ENCODE peak calls at places on chromosomes 12 and 14, in seven cellular contexts. One of them, this sample, is unnamed.

GRCh38 chr12:20695232-20695631 is at the start of gene SLCO1C1:
- DNase-seq in activated T-helper 1 cell treated with anti-CD3 and anti-CD28 coated beads, Interleukin-12 subunit alpha, Interleukin-12 subunit beta, Interleukin-2, Interleukin-4 antibody, amounts not matched to agents 30 ng/mL and 10 ng/mL and 1 ng/mL, durations not matched to agents 14 hours and 24 hours and 36 hours: no peak
- DNase-seq in tibial nerve: no peak
- DNase-seq in D721Med: no peak
- DNase-seq in activated naive CD4-positive, alpha-beta T cell treated with Interleukin-2 at 50 U/mL for 16 hours: no peak
- DNase-seq in activated CD4-positive, alpha-beta T cell treated with anti-CD3 and anti-CD28 coated beads, Interleukin-2, amount 50 U/mL, for 1 hour: no peak
- DNase-seq in fibroblast of pulmonary artery: no peak
- DNase-seq in this sample: peak; percentile 70

GRCh38 chr12:10027311-10028099 is 3.0 kb upstream of the CLEC9A start:
- DNase-seq in fibroblast of pulmonary artery: peak; percentile 32
- DNase-seq in activated CD4-positive, alpha-beta T cell treated with anti-CD3 and anti-CD28 coated beads, Interleukin-2, amount 50 U/mL, for 1 hour: no peak
- DNase-seq in D721Med: no peak
- DNase-seq in activated naive CD4-positive, alpha-beta T cell treated with Interleukin-2 at 50 U/mL for 16 hours: no peak
- DNase-seq in tibial nerve: no peak
- DNase-seq in activated T-helper 1 cell treated with anti-CD3 and anti-CD28 coated beads, Interleukin-12 subunit alpha, Interleukin-12 subunit beta, Interleukin-2, Interleukin-4 antibody, amounts not matched to agents 30 ng/mL and 10 ng/mL and 1 ng/mL, durations not matched to agents 14 hours and 24 hours and 36 hours: no peak
- DNase-seq in this sample: no peak

GRCh38 chr12:2613674-2614073 is 181.1 kb upstream of the FKBP4 start:
- DNase-seq in activated naive CD4-positive, alpha-beta T cell treated with Interleukin-2 at 50 U/mL for 16 hours: peak; percentile 26
- DNase-seq in activated T-helper 1 cell treated with anti-CD3 and anti-CD28 coated beads, Interleukin-12 subunit alpha, Interleukin-12 subunit beta, Interleukin-2, Interleukin-4 antibody, amounts not matched to agents 30 ng/mL and 10 ng/mL and 1 ng/mL, durations not matched to agents 14 hours and 24 hours and 36 hours: no peak
- DNase-seq in activated CD4-positive, alpha-beta T cell treated with anti-CD3 and anti-CD28 coated beads, Interleukin-2, amount 50 U/mL, for 1 hour: no peak
- DNase-seq in D721Med: no peak
- DNase-seq in fibroblast of pulmonary artery: peak; percentile 91
- DNase-seq in tibial nerve: no peak
- DNase-seq in this sample: no peak

GRCh38 chr12:26878661-26879119 is 45.7 kb upstream of the ITPR2 start:
- DNase-seq in activated CD4-positive, alpha-beta T cell treated with anti-CD3 and anti-CD28 coated beads, Interleukin-2, amount 50 U/mL, for 1 hour: no peak
- DNase-seq in activated naive CD4-positive, alpha-beta T cell treated with Interleukin-2 at 50 U/mL for 16 hours: no peak
- DNase-seq in tibial nerve: peak; percentile 51
- DNase-seq in D721Med: no peak
- DNase-seq in fibroblast of pulmonary artery: peak; percentile 84
- DNase-seq in activated T-helper 1 cell treated with anti-CD3 and anti-CD28 coated beads, Interleukin-12 subunit alpha, Interleukin-12 subunit beta, Interleukin-2, Interleukin-4 antibody, amounts not matched to agents 30 ng/mL and 10 ng/mL and 1 ng/mL, durations not matched to agents 14 hours and 24 hours and 36 hours: no peak
- DNase-seq in this sample: no peak

GRCh38 chr12:83827860-83828259 is 1084.7 kb downstream of the SLC6A15 start:
- DNase-seq in tibial nerve: no peak
- DNase-seq in D721Med: no peak
- DNase-seq in activated CD4-positive, alpha-beta T cell treated with anti-CD3 and anti-CD28 coated beads, Interleukin-2, amount 50 U/mL, for 1 hour: no peak
- DNase-seq in activated naive CD4-positive, alpha-beta T cell treated with Interleukin-2 at 50 U/mL for 16 hours: no peak
- DNase-seq in activated T-helper 1 cell treated with anti-CD3 and anti-CD28 coated beads, Interleukin-12 subunit alpha, Interleukin-12 subunit beta, Interleukin-2, Interleukin-4 antibody, amounts not matched to agents 30 ng/mL and 10 ng/mL and 1 ng/mL, durations not matched to agents 14 hours and 24 hours and 36 hours: no peak
- DNase-seq in fibroblast of pulmonary artery: no peak
- DNase-seq in this sample: peak; percentile 84

GRCh38 chr14:75993567-75994041 is 8.0 kb downstream of the IFT43 start:
- DNase-seq in activated T-helper 1 cell treated with anti-CD3 and anti-CD28 coated beads, Interleukin-12 subunit alpha, Interleukin-12 subunit beta, Interleukin-2, Interleukin-4 antibody, amounts not matched to agents 30 ng/mL and 10 ng/mL and 1 ng/mL, durations not matched to agents 14 hours and 24 hours and 36 hours: no peak
- DNase-seq in D721Med: no peak
- DNase-seq in activated CD4-positive, alpha-beta T cell treated with anti-CD3 and anti-CD28 coated beads, Interleukin-2, amount 50 U/mL, for 1 hour: no peak
- DNase-seq in fibroblast of pulmonary artery: no peak
- DNase-seq in tibial nerve: no peak
- DNase-seq in activated naive CD4-positive, alpha-beta T cell treated with Interleukin-2 at 50 U/mL for 16 hours: no peak
- DNase-seq in this sample: peak; percentile 16

GRCh38 chr12:131735153-131735456 is 24.2 kb downstream of the SFSWAP start:
- DNase-seq in D721Med: no peak
- DNase-seq in tibial nerve: no peak
- DNase-seq in fibroblast of pulmonary artery: no peak
- DNase-seq in activated CD4-positive, alpha-beta T cell treated with anti-CD3 and anti-CD28 coated beads, Interleukin-2, amount 50 U/mL, for 1 hour: no peak
- DNase-seq in activated naive CD4-positive, alpha-beta T cell treated with Interleukin-2 at 50 U/mL for 16 hours: no peak
- DNase-seq in activated T-helper 1 cell treated with anti-CD3 and anti-CD28 coated beads, Interleukin-12 subunit alpha, Interleukin-12 subunit beta, Interleukin-2, Interleukin-4 antibody, amounts not matched to agents 30 ng/mL and 10 ng/mL and 1 ng/mL, durations not matched to agents 14 hours and 24 hours and 36 hours: no peak
- DNase-seq in this sample: no peak

GRCh38 chr14:94584591-94585280 is 3.5 kb downstream of the SERPINA5 start:
- DNase-seq in activated naive CD4-positive, alpha-beta T cell treated with Interleukin-2 at 50 U/mL for 16 hours: no peak
- DNase-seq in D721Med: no peak
- DNase-seq in activated CD4-positive, alpha-beta T cell treated with anti-CD3 and anti-CD28 coated beads, Interleukin-2, amount 50 U/mL, for 1 hour: no peak
- DNase-seq in tibial nerve: no peak
- DNase-seq in activated T-helper 1 cell treated with anti-CD3 and anti-CD28 coated beads, Interleukin-12 subunit alpha, Interleukin-12 subunit beta, Interleukin-2, Interleukin-4 antibody, amounts not matched to agents 30 ng/mL and 10 ng/mL and 1 ng/mL, durations not matched to agents 14 hours and 24 hours and 36 hours: no peak
- DNase-seq in fibroblast of pulmonary artery: peak; percentile 67
- DNase-seq in this sample: peak; percentile 50

GRCh38 chr12:95963104-95963503 is 20.0 kb downstream of the AMDHD1 start:
- DNase-seq in fibroblast of pulmonary artery: no peak
- DNase-seq in D721Med: no peak
- DNase-seq in activated naive CD4-positive, alpha-beta T cell treated with Interleukin-2 at 50 U/mL for 16 hours: no peak
- DNase-seq in tibial nerve: no peak
- DNase-seq in activated CD4-positive, alpha-beta T cell treated with anti-CD3 and anti-CD28 coated beads, Interleukin-2, amount 50 U/mL, for 1 hour: no peak
- DNase-seq in activated T-helper 1 cell treated with anti-CD3 and anti-CD28 coated beads, Interleukin-12 subunit alpha, Interleukin-12 subunit beta, Interleukin-2, Interleukin-4 antibody, amounts not matched to agents 30 ng/mL and 10 ng/mL and 1 ng/mL, durations not matched to agents 14 hours and 24 hours and 36 hours: no peak
- DNase-seq in this sample: peak; percentile 68

GRCh38 chr12:33296529-33296928 is 143.1 kb downstream of the SYT10 start:
- DNase-seq in activated CD4-positive, alpha-beta T cell treated with anti-CD3 and anti-CD28 coated beads, Interleukin-2, amount 50 U/mL, for 1 hour: no peak
- DNase-seq in fibroblast of pulmonary artery: no peak
- DNase-seq in activated T-helper 1 cell treated with anti-CD3 and anti-CD28 coated beads, Interleukin-12 subunit alpha, Interleukin-12 subunit beta, Interleukin-2, Interleukin-4 antibody, amounts not matched to agents 30 ng/mL and 10 ng/mL and 1 ng/mL, durations not matched to agents 14 hours and 24 hours and 36 hours: no peak
- DNase-seq in tibial nerve: no peak
- DNase-seq in D721Med: no peak
- DNase-seq in activated naive CD4-positive, alpha-beta T cell treated with Interleukin-2 at 50 U/mL for 16 hours: no peak
- DNase-seq in this sample: peak; percentile 50

GRCh38 chr14:90383731-90384542 is 12.9 kb upstream of the CALM1 start:
- DNase-seq in activated CD4-positive, alpha-beta T cell treated with anti-CD3 and anti-CD28 coated beads, Interleukin-2, amount 50 U/mL, for 1 hour: peak; percentile 52
- DNase-seq in activated naive CD4-positive, alpha-beta T cell treated with Interleukin-2 at 50 U/mL for 16 hours: peak; percentile 63
- DNase-seq in tibial nerve: peak; percentile 23
- DNase-seq in fibroblast of pulmonary artery: peak; percentile 54
- DNase-seq in activated T-helper 1 cell treated with anti-CD3 and anti-CD28 coated beads, Interleukin-12 subunit alpha, Interleukin-12 subunit beta, Interleukin-2, Interleukin-4 antibody, amounts not matched to agents 30 ng/mL and 10 ng/mL and 1 ng/mL, durations not matched to agents 14 hours and 24 hours and 36 hours: peak; percentile 58
- DNase-seq in D721Med: no peak
- DNase-seq in this sample: peak; percentile 85

GRCh38 chr14:104383931-104384775 is 195.4 kb upstream of the C14orf180 start:
- DNase-seq in tibial nerve: no peak
- DNase-seq in fibroblast of pulmonary artery: no peak
- DNase-seq in activated CD4-positive, alpha-beta T cell treated with anti-CD3 and anti-CD28 coated beads, Interleukin-2, amount 50 U/mL, for 1 hour: no peak
- DNase-seq in D721Med: no peak
- DNase-seq in activated T-helper 1 cell treated with anti-CD3 and anti-CD28 coated beads, Interleukin-12 subunit alpha, Interleukin-12 subunit beta, Interleukin-2, Interleukin-4 antibody, amounts not matched to agents 30 ng/mL and 10 ng/mL and 1 ng/mL, durations not matched to agents 14 hours and 24 hours and 36 hours: no peak
- DNase-seq in activated naive CD4-positive, alpha-beta T cell treated with Interleukin-2 at 50 U/mL for 16 hours: no peak
- DNase-seq in this sample: no peak

GRCh38 chr14:64688801-64689200 is 15.4 kb upstream of the PLEKHG3 start:
- DNase-seq in activated CD4-positive, alpha-beta T cell treated with anti-CD3 and anti-CD28 coated beads, Interleukin-2, amount 50 U/mL, for 1 hour: no peak
- DNase-seq in D721Med: no peak
- DNase-seq in activated naive CD4-positive, alpha-beta T cell treated with Interleukin-2 at 50 U/mL for 16 hours: no peak
- DNase-seq in fibroblast of pulmonary artery: no peak
- DNase-seq in tibial nerve: no peak
- DNase-seq in activated T-helper 1 cell treated with anti-CD3 and anti-CD28 coated beads, Interleukin-12 subunit alpha, Interleukin-12 subunit beta, Interleukin-2, Interleukin-4 antibody, amounts not matched to agents 30 ng/mL and 10 ng/mL and 1 ng/mL, durations not matched to agents 14 hours and 24 hours and 36 hours: no peak
- DNase-seq in this sample: peak; percentile 84

This sample was measured in endodermal cell.